ENCODE peak calls at places on chromosomes 12 and 14, in eight cellular contexts. B is adrenal gland, N is Karpas-422, S is heart left ventricle, E is ascending aorta, I is tibial artery, C is lower lobe of right lung, F is lung. L is an unnamed sample.

GRCh38 chr12:113850309-113851056 is 115.6 kb downstream of the RBM19 start:
- DNase-seq in B (peak; percentile 54), N (no peak), S (peak; percentile 88), E (peak; percentile 70), I (peak; percentile 86), C (no peak), F (no peak), L (no peak)

GRCh38 chr12:55515696-55516095 is 23.5 kb downstream of the OR6C68 start:
- DNase-seq in B (no peak), N (peak; percentile 59), S (no peak), E (no peak), I (no peak), C (no peak), F (no peak), L (no peak)

GRCh38 chr12:6345319-6346071 is 3.6 kb upstream of the TNFRSF1A start:
- DNase-seq in B (peak; percentile 95), N (no peak), S (no peak), E (peak; percentile 97), I (peak; percentile 94), C (no peak), F (no peak), L (no peak)

GRCh38 chr12:49672351-49673181 is 34.6 kb downstream of the FMNL3 start:
- DNase-seq in B (no peak), N (no peak), S (no peak), E (no peak), I (no peak), C (no peak), F (no peak), L (no peak)

GRCh38 chr14:39229222-39229543 is 4.5 kb upstream of the MIA2 start:
- DNase-seq in B (no peak), N (no peak), S (no peak), E (no peak), I (no peak), C (no peak), F (no peak), L (peak; percentile 14)

GRCh38 chr12:11630046-11630706 is 19.3 kb upstream of the ETV6 start:
- DNase-seq in B (peak; percentile 30), N (no peak), S (peak; percentile 43), E (no peak), I (no peak), C (peak; percentile 48), F (no peak), L (no peak)

GRCh38 chr12:22530-23201 is 43.9 kb upstream of the IQSEC3 start:
- DNase-seq in B (no peak), N (no peak), S (no peak), E (no peak), I (peak; percentile 32), C (no peak), F (peak; percentile 26), L (no peak)

GRCh38 chr14:21852061-21852664 is 178.5 kb upstream of the OR4E1 start:
- DNase-seq in B (peak; percentile 45), N (peak; percentile 82), S (no peak), E (no peak), I (no peak), C (no peak), F (no peak), L (peak; percentile 46)

GRCh38 chr12:22287776-22288621 is 46.5 kb downstream of the ST8SIA1 start:
- DNase-seq in B (no peak), N (no peak), S (no peak), E (no peak), I (no peak), C (no peak), F (no peak), L (no peak)

GRCh38 chr12:122183588-122183940 is 641 bp downstream of the LRRC43 start:
- DNase-seq in B (no peak), N (no peak), S (no peak), E (no peak), I (no peak), C (no peak), F (no peak), L (no peak)

GRCh38 chr14:65042731-65043372 is 56.2 kb downstream of the FNTB start:
- DNase-seq in B (no peak), N (peak; percentile 49), S (no peak), E (no peak), I (no peak), C (peak; percentile 64), F (no peak), L (no peak)

GRCh38 chr14:102909462-102909861 is 13.0 kb upstream of the AMN start:
- DNase-seq in B (no peak), N (no peak), S (no peak), E (no peak), I (no peak), C (no peak), F (no peak), L (no peak)

GRCh38 chr14:65438266-65438933 is 25.9 kb downstream of the FUT8 start:
- DNase-seq in B (no peak), N (no peak), S (no peak), E (no peak), I (no peak), C (no peak), F (no peak), L (no peak)

GRCh38 chr14:90400904-90401561 is 4.2 kb downstream of the CALM1 start:
- DNase-seq in B (no peak), N (no peak), S (no peak), E (no peak), I (no peak), C (no peak), F (no peak), L (no peak)

GRCh38 chr12:67484788-67485480 is 163.6 kb upstream of the DYRK2 start:
- DNase-seq in B (no peak), N (no peak), S (no peak), E (no peak), I (no peak), C (no peak), F (no peak), L (no peak)

GRCh38 chr12:10214877-10215267 is 2.2 kb downstream of the GABARAPL1 start:
- DNase-seq in B (no peak), N (no peak), S (no peak), E (no peak), I (no peak), C (no peak), F (no peak), L (no peak)

GRCh38 chr12:49346659-49347306 is at the start of gene DNAJC22:
- DNase-seq in B (peak; percentile 24), N (peak; percentile 58), S (no peak), E (no peak), I (peak; percentile 64), C (no peak), F (no peak), L (no peak)

GRCh38 chr14:31388687-31389413 is 31.5 kb downstream of the HEATR5A start:
- DNase-seq in B (no peak), N (no peak), S (no peak), E (no peak), I (no peak), C (no peak), F (no peak), L (no peak)

GRCh38 chr14:37655418-37655817 is 60.0 kb downstream of the TTC6 start:
- DNase-seq in B (no peak), N (no peak), S (no peak), E (no peak), I (no peak), C (no peak), F (no peak), L (no peak)

GRCh38 chr14:99412122-99413061 is 68.3 kb downstream of the SETD3 start:
- DNase-seq in B (no peak), N (no peak), S (no peak), E (no peak), I (no peak), C (no peak), F (no peak), L (no peak)

DNA sequence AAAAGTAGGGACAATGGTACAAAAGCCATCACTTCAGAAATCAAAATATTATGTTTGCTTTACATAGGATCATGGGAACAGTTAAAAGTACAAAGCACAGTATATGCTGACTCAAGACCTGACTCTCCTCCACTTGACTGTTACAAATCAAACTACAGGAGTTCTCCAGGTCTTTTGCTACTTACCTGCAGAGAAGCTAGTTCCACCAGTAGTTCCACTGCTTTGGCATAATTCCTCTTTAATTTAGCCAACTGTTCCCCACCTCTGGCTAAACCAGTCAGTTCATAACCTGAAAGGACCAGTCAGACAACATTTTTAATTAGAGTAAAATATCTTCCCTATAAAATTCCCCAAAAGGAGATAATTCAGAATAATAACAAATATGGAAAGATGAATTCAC is 14.0 kb downstream of the ATP6V1D start:
- DNase-seq in B (no peak), N (no peak), S (no peak), E (no peak), I (no peak), C (no peak), F (no peak), L (no peak)
- H3K36me3 ChIP-seq in B (no peaks in the 10 kb centered on the region), N (peaks cover 29% of the 10 kb centered on the region), S (peaks cover 88% of the 10 kb centered on the region), E (peaks cover 84% of the 10 kb centered on the region), I (peaks cover 69% of the 10 kb centered on the region), C (peaks cover 94% of the 10 kb centered on the region), F (peaks cover 29% of the 10 kb centered on the region), L (peaks cover 49% of the 10 kb centered on the region)

GRCh38 chr12:111469406-111469805 is 63.7 kb downstream of the SH2B3 start:
- DNase-seq in B (no peak), N (no peak), S (no peak), E (no peak), I (no peak), C (no peak), F (no peak), L (no peak)

GRCh38 chr12:111462134-111462821 is 56.6 kb downstream of the SH2B3 start:
- DNase-seq in B (no peak), N (no peak), S (no peak), E (no peak), I (no peak), C (no peak), F (no peak), L (no peak)

GRCh38 chr12:111467092-111467861 is 61.6 kb downstream of the SH2B3 start:
- DNase-seq in B (no peak), N (no peak), S (no peak), E (no peak), I (no peak), C (no peak), F (no peak), L (no peak)

GRCh38 chr12:111467862-111468245 is 62.1 kb downstream of the SH2B3 start:
- DNase-seq in B (no peak), N (no peak), S (no peak), E (no peak), I (no peak), C (no peak), F (no peak), L (no peak)
- H3K36me3 ChIP-seq in B (no peaks in the 10 kb centered on the region), N (peaks cover 36% of the 10 kb centered on the region), S (peaks cover 25% of the 10 kb centered on the region), E (peaks cover 20% of the 10 kb centered on the region), I (peaks cover 30% of the 10 kb centered on the region), C (peaks cover 62% of the 10 kb centered on the region), F (peaks cover 16% of the 10 kb centered on the region), L (peaks cover 19% of the 10 kb centered on the region)

GRCh38 chr14:101027966-101028365 is 124.4 kb upstream of the RTL1 start:
- DNase-seq in B (no peak), N (no peak), S (no peak), E (no peak), I (peak; percentile 23), C (no peak), F (no peak), L (no peak)
- H3K36me3 ChIP-seq in B (no peaks in the 10 kb centered on the region), N (no peaks in the 10 kb centered on the region), S (no peaks in the 10 kb centered on the region), E (no peaks in the 10 kb centered on the region), I (no peaks in the 10 kb centered on the region), C (no peaks in the 10 kb centered on the region), F (no peaks in the 10 kb centered on the region), L (no peaks in the 10 kb centered on the region)

DNA sequence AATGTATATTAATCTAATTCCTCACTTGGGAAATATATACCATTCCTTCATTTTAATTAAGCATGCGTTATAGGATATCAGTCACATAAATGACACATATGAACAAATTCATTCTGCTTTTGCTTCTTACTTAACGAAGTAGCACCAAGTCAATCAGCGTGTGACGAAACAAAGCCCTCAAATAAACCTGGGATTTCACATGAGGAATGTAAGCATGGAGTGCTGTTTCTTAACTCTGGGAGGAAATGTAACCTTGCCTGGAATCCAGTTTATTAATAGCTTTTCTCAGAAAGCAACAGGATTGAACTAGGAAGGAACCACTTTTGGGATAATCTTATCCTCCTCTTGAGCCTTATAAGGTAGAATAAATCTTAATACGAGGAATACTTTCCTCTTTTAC is 72.0 kb downstream of the NIN start:
- DNase-seq in B (no peak), N (no peak), S (no peak), E (peak; percentile 78), I (no peak), C (no peak), F (no peak), L (no peak)
- H3K36me3 ChIP-seq in B (no peaks in the 10 kb centered on the region), N (peaks cover 43% of the 10 kb centered on the region), S (peaks cover 85% of the 10 kb centered on the region), E (peaks cover 56% of the 10 kb centered on the region), I (peaks cover 5% of the 10 kb centered on the region), C (peaks cover 81% of the 10 kb centered on the region), F (peaks cover 38% of the 10 kb centered on the region), L (peaks cover 58% of the 10 kb centered on the region)